ENCODE peak calls at places on chromosomes 6 and 20, in eight cellular contexts. D, N, C, X, G, H, O and I are unnamed samples.
A peak's percentile ranks its signal among the peaks of the same experiment; 100 is the strongest.

GRCh38 chr20:17571153-17571527 is 1.3 kb downstream of the DSTN start:
- DNase-seq in D (peak; percentile 40), N (no peak), C (peak; percentile 35), X (no peak), G (no peak), H (no peak), O (peak; percentile 30), I (no peak)

GRCh38 chr6:251920-252319 is 40.4 kb upstream of the DUSP22 start:
- DNase-seq in D (no peak), N (no peak), C (no peak), X (no peak), G (no peak), H (no peak), O (peak; percentile 24), I (peak; percentile 73)

GRCh38 chr6:111782161-111782809 is 91.0 kb downstream of the FYN start:
- DNase-seq in D (no peak), N (peak; percentile 37), C (no peak), X (no peak), G (no peak), H (no peak), O (no peak), I (no peak)

GRCh38 chr20:2752631-2753455 is 47.6 kb downstream of the CPXM1 start:
- DNase-seq in D (peak; percentile 70), N (peak; percentile 79), C (no peak), X (peak; percentile 91), G (no peak), H (peak; percentile 31), O (peak; percentile 42), I (peak; percentile 50)

GRCh38 chr6:154154389-154154967 is 115.4 kb downstream of the OPRM1 start:
- DNase-seq in D (peak; percentile 77), N (peak; percentile 88), C (peak; percentile 66), X (peak; percentile 88), G (peak; percentile 33), H (peak; percentile 62), O (peak; percentile 43), I (peak; percentile 71)

GRCh38 chr6:158220786-158221442 is 52.8 kb downstream of the GTF2H5 start:
- DNase-seq in D (peak; percentile 89), N (peak; percentile 91), C (peak; percentile 81), X (peak; percentile 91), G (peak; percentile 85), H (peak; percentile 73), O (peak; percentile 62), I (peak; percentile 82)

GRCh38 chr20:33518071-33518470 is 28.2 kb downstream of the CBFA2T2 start:
- DNase-seq in D (peak; percentile 76), N (no peak), C (no peak), X (no peak), G (no peak), H (no peak), O (no peak), I (peak; percentile 75)

GRCh38 chr6:72950114-72950860 is 275.0 kb downstream of the KHDC1L start:
- DNase-seq in D (peak; percentile 89), N (peak; percentile 42), C (no peak), X (no peak), G (no peak), H (peak; percentile 4), O (no peak), I (peak; percentile 81)

GRCh38 chr6:21110684-21111398 is 482.7 kb upstream of the SOX4 start:
- DNase-seq in D (peak; percentile 19), N (no peak), C (no peak), X (no peak), G (no peak), H (no peak), O (no peak), I (no peak)

GRCh38 chr6:126174697-126175096 is 165.2 kb upstream of the CENPW start:
- DNase-seq in D (no peak), N (no peak), C (no peak), X (no peak), G (no peak), H (no peak), O (no peak), I (no peak)

GRCh38 chr6:88492824-88493223 is 326.7 kb upstream of the CNR1 start:
- DNase-seq in D (peak; percentile 63), N (peak; percentile 24), C (peak; percentile 53), X (peak; percentile 53), G (peak; percentile 19), H (peak; percentile 22), O (peak; percentile 15), I (peak; percentile 31)

GRCh38 chr6:19204445-19204844 is 632.7 kb upstream of the ID4 start:
- DNase-seq in D (peak; percentile 14), N (no peak), C (no peak), X (peak; percentile 20), G (no peak), H (no peak), O (no peak), I (peak; percentile 28)

GRCh38 chr20:36754656-36755222 is 8.8 kb upstream of the NDRG3 start:
- DNase-seq in D (peak; percentile 82), N (peak; percentile 83), C (peak; percentile 74), X (peak; percentile 88), G (peak; percentile 71), H (peak; percentile 37), O (peak; percentile 59), I (peak; percentile 79)

GRCh38 chr20:17601957-17602356 is 32.1 kb downstream of the DSTN start:
- DNase-seq in D (no peak), N (no peak), C (no peak), X (peak; percentile 33), G (no peak), H (no peak), O (no peak), I (no peak)

GRCh38 chr6:292506-293184 is 358 bp downstream of the DUSP22 start:
- DNase-seq in D (peak; percentile 71), N (peak; percentile 73), C (peak; percentile 85), X (peak; percentile 80), G (no peak), H (no peak), O (peak; percentile 99), I (peak; percentile 36)

GRCh38 chr6:145214570-145214969 is 520.8 kb downstream of the EPM2A start:
- DNase-seq in D (peak; percentile 52), N (peak; percentile 52), C (peak; percentile 27), X (peak; percentile 57), G (peak; percentile 4), H (peak; percentile 36), O (peak; percentile 45), I (peak; percentile 53)

GRCh38 chr20:21189761-21190523 is 64.1 kb downstream of the KIZ start:
- DNase-seq in D (no peak), N (no peak), C (no peak), X (peak; percentile 97), G (no peak), H (no peak), O (no peak), I (no peak)
- H3K4me3 ChIP-seq in D (no peak overlapping the region), N (no peak overlapping the region), C (no peak overlapping the region), X (peak overlapping the region; percentile 31), G (no peak overlapping the region), H (no peak overlapping the region), O (no peak overlapping the region), I (no peak overlapping the region)

GRCh38 chr6:52693777-52694176 is 22.9 kb downstream of the TMEM14A start:
- DNase-seq in D (no peak), N (no peak), C (no peak), X (no peak), G (no peak), H (no peak), O (no peak), I (no peak)
- TF ChIP-seq EZH2phosphoT487 in D (no peak), N (no peak), C (no peak), X (no peak), G (no peak), H (no peak), O (no peak), I (no peak)

GRCh38 chr20:58138395-58138794 is 90.1 kb downstream of the ANKRD60 start:
- DNase-seq in D (no peak), N (no peak), C (no peak), X (no peak), G (no peak), H (no peak), O (no peak), I (no peak)

GRCh38 chr20:58135441-58136170 is 92.8 kb downstream of the ANKRD60 start:
- DNase-seq in D (peak; percentile 70), N (no peak), C (no peak), X (no peak), G (no peak), H (no peak), O (no peak), I (peak; percentile 87)

GRCh38 chr20:58139849-58140786 is 88.3 kb downstream of the ANKRD60 start:
- DNase-seq in D (no peak), N (no peak), C (no peak), X (no peak), G (no peak), H (no peak), O (no peak), I (no peak)

GRCh38 chr20:58137236-58137635 is 91.2 kb downstream of the ANKRD60 start:
- DNase-seq in D (no peak), N (no peak), C (no peak), X (no peak), G (no peak), H (no peak), O (no peak), I (no peak)

DNA sequence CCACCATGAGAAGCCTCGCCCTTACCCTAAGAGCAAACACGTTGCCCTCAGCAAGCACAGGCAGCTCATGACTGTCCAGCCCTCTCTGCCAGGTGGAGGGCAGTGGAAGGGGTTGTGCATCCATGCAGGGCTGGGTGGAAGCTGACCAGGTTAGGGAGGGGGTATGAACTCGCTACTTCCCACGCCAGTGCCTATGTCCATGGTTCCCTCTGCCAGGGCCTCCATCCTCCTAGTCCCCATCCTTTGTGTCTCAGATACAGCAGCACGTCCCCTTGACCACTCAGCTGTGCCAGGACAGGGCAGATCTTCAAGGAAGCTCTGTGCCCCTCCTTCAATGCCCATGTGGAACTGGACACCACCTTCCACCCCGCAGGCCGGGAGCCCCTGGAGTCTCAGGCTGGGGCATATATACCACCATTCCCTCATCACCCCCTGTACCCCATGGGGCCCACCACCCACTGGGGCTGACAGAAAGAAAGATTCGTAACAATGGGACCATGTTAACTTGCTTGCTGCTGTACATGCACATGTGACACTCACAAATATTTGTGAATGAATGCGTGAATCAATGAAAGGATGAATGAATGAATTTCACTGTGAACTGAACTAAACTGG is 90.7 kb downstream of the ANKRD60 start:
- DNase-seq in D (no peak), N (no peak), C (no peak), X (no peak), G (no peak), H (no peak), O (no peak), I (no peak)
- H3K9me2 ChIP-seq in D (no peaks in the 10 kb centered on the region), N (no peaks in the 10 kb centered on the region), C (no peaks in the 10 kb centered on the region), X (no peaks in the 10 kb centered on the region), G (no peaks in the 10 kb centered on the region), H (no peaks in the 10 kb centered on the region), O (no peaks in the 10 kb centered on the region), I (no peaks in the 10 kb centered on the region)

GRCh38 chr6:17043148-17043522 is 58.7 kb upstream of the STMND1 start:
- DNase-seq in D (no peak), N (no peak), C (no peak), X (no peak), G (no peak), H (no peak), O (no peak), I (no peak)

GRCh38 chr6:17045581-17046322 is 56.1 kb upstream of the STMND1 start:
- DNase-seq in D (peak; percentile 82), N (no peak), C (no peak), X (no peak), G (no peak), H (no peak), O (no peak), I (peak; percentile 9)

GRCh38 chr6:17038316-17038715 is 63.5 kb upstream of the STMND1 start:
- DNase-seq in D (peak; percentile 84), N (no peak), C (no peak), X (no peak), G (no peak), H (no peak), O (no peak), I (no peak)

GRCh38 chr6:17039266-17039665 is 62.6 kb upstream of the STMND1 start:
- DNase-seq in D (no peak), N (no peak), C (no peak), X (no peak), G (no peak), H (no peak), O (no peak), I (peak; percentile 26)

GRCh38 chr6:17042422-17043147 is 59.3 kb upstream of the STMND1 start:
- DNase-seq in D (peak; percentile 73), N (peak; percentile 84), C (no peak), X (peak; percentile 85), G (peak; percentile 28), H (peak; percentile 34), O (no peak), I (peak; percentile 78)
- H3K4me3 ChIP-seq in D (peak overlapping the region; percentile 9), N (no peak overlapping the region), C (no peak overlapping the region), X (peak overlapping the region; percentile 26), G (no peak overlapping the region), H (peak overlapping the region; percentile 7), O (no peak overlapping the region), I (peak overlapping the region; percentile 22)